ENCODE peak calls at places on chromosome 5, in four cellular contexts. B is AG04450, G is dorsolateral prefrontal cortex, O is lower lobe of right lung. D is an unnamed sample.

GRCh38 chr5:77129386-77129785 is 42.3 kb upstream of the ZBED3 start:
- DNase-seq in G (peak; percentile 48), O (no peak), B (no peak), D (no peak)

GRCh38 chr5:67393211-67393610 is 196.6 kb upstream of the CD180 start:
- DNase-seq in O (no peak), G (no peak), B (no peak), D (no peak)

GRCh38 chr5:135030691-135031145 is 3.3 kb downstream of the PITX1 start:
- DNase-seq in B (no peak), G (no peak), O (peak; percentile 32), D (no peak)

GRCh38 chr5:132461671-132462070 is 28.9 kb downstream of the IRF1 start:
- DNase-seq in O (no peak), B (no peak), G (no peak), D (no peak)

GRCh38 chr5:102627311-102627710 is 127.8 kb upstream of the PAM start:
- DNase-seq in B (no peak), O (no peak), G (no peak), D (no peak)

GRCh38 chr5:1499851-1500250 is 23.9 kb downstream of the LPCAT1 start:
- DNase-seq in B (no peak), G (no peak), O (no peak), D (no peak)

GRCh38 chr5:127434588-127434987 is 82.9 kb upstream of the PRRC1 start:
- DNase-seq in O (no peak), G (no peak), B (no peak), D (no peak)

GRCh38 chr5:54860321-54860720 is 125.1 kb downstream of the ESM1 start:
- DNase-seq in B (no peak), O (no peak), G (no peak), D (no peak)

GRCh38 chr5:171342362-171343111 is 33.5 kb downstream of the TLX3 start:
- DNase-seq in G (no peak), O (no peak), B (peak; percentile 32), D (no peak)

GRCh38 chr5:9869616-9870288 is 239.6 kb upstream of the TAS2R1 start:
- DNase-seq in B (peak; percentile 61), G (no peak), O (no peak), D (no peak)

GRCh38 chr5:92022414-92022813 is 639.3 kb upstream of the ARRDC3 start:
- DNase-seq in O (no peak), G (no peak), B (no peak), D (no peak)

GRCh38 chr5:31049933-31050704 is 143.4 kb upstream of the CDH6 start:
- DNase-seq in B (peak; percentile 13), G (no peak), O (no peak), D (no peak)

GRCh38 chr5:141001854-141002666 is 35.8 kb downstream of the PCDHAC2 start:
- DNase-seq in O (peak; percentile 50), G (peak; percentile 56), B (no peak), D (peak; percentile 26)

GRCh38 chr5:143664623-143665022 is 147.3 kb upstream of the HMHB1 start:
- DNase-seq in O (no peak), G (no peak), B (no peak), D (no peak)

GRCh38 chr5:134582281-134582680 is 50.3 kb downstream of the SAR1B start:
- DNase-seq in G (peak; percentile 21), B (no peak), O (no peak), D (no peak)

GRCh38 chr5:152634596-152634995 is 229.5 kb upstream of the NMUR2 start:
- DNase-seq in O (no peak), B (no peak), G (peak; percentile 46), D (peak; percentile 44)

GRCh38 chr5:178114325-178115135 is 1.2 kb downstream of the N4BP3 start:
- DNase-seq in G (no peak), B (no peak), O (no peak), D (no peak)

GRCh38 chr5:6790346-6790865 is 77.2 kb downstream of the TENT4A start:
- DNase-seq in O (no peak), G (no peak), B (no peak), D (no peak)

GRCh38 chr5:36153727-36154126 is 1.8 kb downstream of the SKP2 start:
- DNase-seq in G (no peak), O (no peak), B (no peak), D (no peak)

GRCh38 chr5:10611290-10611689 is 47.4 kb downstream of the ANKRD33B start:
- DNase-seq in G (no peak), O (no peak), B (no peak), D (no peak)

GRCh38 chr5:72293495-72294055 is 26.5 kb downstream of the MRPS27 start:
- DNase-seq in O (no peak), G (no peak), B (no peak), D (no peak)

GRCh38 chr5:72290356-72291133 is 29.5 kb downstream of the MRPS27 start:
- DNase-seq in B (no peak), O (no peak), G (no peak), D (no peak)

GRCh38 chr5:72288923-72289322 is 31.1 kb downstream of the MRPS27 start:
- DNase-seq in B (no peak), G (no peak), O (no peak), D (no peak)

GRCh38 chr5:72292411-72292810 is 27.6 kb downstream of the MRPS27 start:
- DNase-seq in O (no peak), B (no peak), G (no peak), D (no peak)

DNA sequence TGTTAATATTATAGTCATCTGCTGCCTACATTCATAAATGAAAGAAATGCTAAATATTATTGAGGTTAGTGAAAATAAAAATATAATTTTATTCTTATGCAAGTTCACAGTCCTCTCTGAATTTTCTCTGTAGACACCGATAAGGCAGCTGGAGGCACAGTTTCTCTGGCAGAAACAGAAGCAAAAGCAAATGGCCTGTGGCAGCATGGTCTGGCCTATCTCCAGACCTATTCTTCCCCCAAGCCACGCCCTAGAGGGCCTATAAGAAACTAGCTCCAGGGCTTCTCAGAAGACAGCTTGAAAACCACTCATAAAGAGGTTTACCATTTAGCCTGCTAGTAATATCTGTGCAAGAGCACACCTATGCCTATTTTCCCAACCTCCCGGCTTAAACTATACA is 28.4 kb downstream of the MRPS27 start:
- DNase-seq in O (no peak), G (no peak), B (no peak), D (no peak)
- H3K4me3 ChIP-seq in O (no peak overlapping the region), G (no peak overlapping the region), B (no peak overlapping the region), D (no peak overlapping the region)

GRCh38 chr5:172640822-172641358 is at the start of gene NEURL1B:
- DNase-seq in B (no peak), G (peak; percentile 87), O (peak; percentile 75), D (no peak)
- TF ChIP-seq CTCF in B (no peak), G (no peak), O (no peak), D (no peak)

DNA sequence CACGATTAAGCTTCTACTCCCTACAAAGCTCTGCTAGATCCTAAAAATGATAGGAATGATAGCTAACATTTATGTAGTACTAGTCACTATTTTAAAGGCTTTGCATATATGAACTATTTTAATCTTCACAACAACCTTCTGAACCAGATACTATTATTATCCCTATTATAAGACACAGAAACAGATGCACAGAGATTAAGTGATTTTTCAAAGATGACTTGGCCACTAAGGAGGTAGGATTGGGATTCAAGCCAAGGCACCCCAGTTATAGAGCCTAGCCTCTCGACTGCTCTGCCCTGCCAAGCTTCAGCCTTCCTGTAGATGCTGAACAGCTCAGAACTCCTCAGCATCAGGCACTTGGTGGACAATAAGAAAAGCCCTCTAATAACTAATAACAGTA is 200.9 kb upstream of the PTGER4 start:
- DNase-seq in G (no peak), B (no peak), O (no peak), D (peak; percentile 78)
- H3K4me3 ChIP-seq in G (no peak overlapping the region), B (no peak overlapping the region), O (no peak overlapping the region), D (no peak overlapping the region)

DNA sequence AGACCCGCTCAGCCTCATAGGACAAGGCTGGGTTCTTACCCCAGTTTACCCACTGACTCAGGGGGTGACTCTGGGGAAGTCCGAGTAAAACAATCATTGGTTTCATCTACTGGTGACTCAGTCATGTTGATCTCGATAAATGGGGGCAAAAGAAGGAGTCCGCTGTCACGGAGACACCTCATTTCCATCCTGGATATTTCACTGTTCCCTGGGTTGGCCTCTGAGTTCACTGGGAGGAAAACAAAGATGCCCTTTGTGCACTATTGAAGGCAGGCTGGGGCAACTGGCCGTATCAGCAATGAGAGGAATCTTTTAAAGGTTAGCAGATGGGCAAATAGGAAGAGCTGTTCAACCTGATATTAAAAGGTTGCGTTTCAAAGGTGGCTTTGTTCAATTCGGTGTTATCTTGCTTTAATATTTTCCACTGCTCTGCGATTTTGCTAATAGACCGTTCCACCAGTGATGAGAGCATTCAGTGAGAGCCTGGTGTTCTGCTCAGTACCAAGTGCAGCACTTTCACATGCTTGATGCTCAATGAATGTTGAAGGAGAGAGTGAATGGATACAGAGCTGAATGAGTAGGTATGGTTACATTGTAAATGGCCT is 110.2 kb upstream of the EGFLAM start:
- DNase-seq in B (no peak), O (no peak), G (no peak), D (no peak)
- TF ChIP-seq CTCF in B (no peak), O (no peak), G (no peak), D (no peak)

DNA sequence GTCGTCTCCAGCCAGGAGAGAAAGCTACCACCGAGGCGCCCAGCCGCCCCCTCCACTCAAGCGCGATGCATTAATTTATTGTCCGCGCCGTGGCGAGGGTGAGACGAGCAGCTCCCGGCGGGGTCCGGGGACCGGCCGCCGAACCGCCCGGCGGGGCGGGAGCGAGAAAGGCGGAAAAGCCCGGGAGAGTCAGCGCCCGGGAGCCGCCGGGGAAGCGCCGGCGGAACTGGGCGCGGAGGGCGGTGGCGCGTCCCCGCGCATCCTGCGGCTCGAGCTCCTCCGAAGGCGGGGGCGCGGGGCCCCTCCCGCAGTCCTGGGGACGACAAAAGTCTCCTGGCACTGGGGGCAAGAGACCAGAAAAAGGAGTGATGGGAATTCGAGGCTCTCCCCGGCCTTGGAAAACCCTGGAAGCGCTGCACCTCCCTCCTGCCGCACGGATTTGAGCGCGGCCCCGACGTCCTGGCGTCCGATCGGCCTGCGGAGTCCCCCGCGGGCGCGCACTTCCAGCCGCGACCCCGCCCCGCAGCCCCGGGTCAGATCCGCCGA is at the start of gene EPB41L4A:
- DNase-seq in B (no peak), O (peak; percentile 43), G (peak; percentile 60), D (no peak)
- H3K4me3 ChIP-seq in B (peak within 1 kb of the TSS; percentile 53), O (peak within 1 kb of the TSS; percentile 85), G (peak within 1 kb of the TSS; percentile 83), D (peak within 1 kb of the TSS; percentile 83)

GRCh38 chr5:123269436-123269835 is 153.8 kb downstream of the CEP120 start:
- DNase-seq in G (no peak), O (no peak), B (no peak), D (no peak)

GRCh38 chr5:123278284-123278683 is 144.9 kb downstream of the CEP120 start:
- DNase-seq in B (no peak), G (no peak), O (no peak), D (no peak)

GRCh38 chr5:123269851-123270250 is 153.4 kb downstream of the CEP120 start:
- DNase-seq in O (no peak), B (no peak), G (no peak), D (no peak)

GRCh38 chr5:123273984-123274383 is 149.2 kb downstream of the CEP120 start:
- DNase-seq in G (no peak), B (no peak), O (no peak), D (no peak)
- TF ChIP-seq CTCF in G (no peak), B (no peak), O (peak; percentile 22), D (peak; percentile 45)